ENCODE peak calls at places on chromosomes 3 and 15, in ten cellular contexts. L, D, Z, O, Y, Q, I, S, H and N are unnamed samples.

GRCh38 chr3:46440531-46441294 is 24.0 kb downstream of the LTF start:
- DNase-seq in D (no peak), I (no peak), Q (no peak), O (no peak), L (no peak), Z (no peak), H (no peak), Y (no peak), S (no peak), N (no peak)

GRCh38 chr3:6860911-6861330 is at the start of gene GRM7:
- DNase-seq in D (peak), H (no peak), O (no peak), I (peak), Z (no peak), S (no peak), L (no peak), Q (peak), Y (peak), N (no peak)

GRCh38 chr3:107987036-107987557 is 103.7 kb downstream of the CD47 start:
- DNase-seq in L (peak), I (no peak), Q (no peak), O (peak), Y (no peak), Z (peak), S (peak), H (peak), D (no peak), N (no peak)

GRCh38 chr15:38514601-38515000 is 50.0 kb downstream of the RASGRP1 start:
- DNase-seq in O (no peak), Z (no peak), D (no peak), L (no peak), Q (peak), I (peak), H (no peak), Y (no peak), S (no peak), N (no peak)

GRCh38 chr3:100041328-100041749 is 73.0 kb downstream of the FILIP1L start:
- DNase-seq in Z (peak), H (no peak), I (no peak), O (peak), D (no peak), Y (no peak), S (no peak), Q (no peak), L (peak), N (no peak)

GRCh38 chr3:126749547-126749875 is 45.5 kb downstream of the CHCHD6 start:
- DNase-seq in Q (no peak), I (no peak), Z (no peak), O (no peak), S (no peak), H (no peak), Y (no peak), L (no peak), D (no peak), N (no peak)

GRCh38 chr15:63056843-63057242 is 14.3 kb downstream of the TPM1 start:
- DNase-seq in Q (no peak), L (no peak), S (no peak), Y (no peak), H (no peak), Z (peak), I (no peak), O (peak), D (no peak), N (no peak)

GRCh38 chr3:102295756-102296155 is 139.1 kb upstream of the ZPLD1 start:
- DNase-seq in I (no peak), O (no peak), D (no peak), Q (no peak), H (no peak), Y (no peak), Z (no peak), S (no peak), L (no peak), N (no peak)

GRCh38 chr3:61532739-61533500 is 28.5 kb upstream of the PTPRG start:
- DNase-seq in Y (no peak), S (no peak), I (peak), L (no peak), O (no peak), D (no peak), Z (no peak), H (no peak), Q (no peak), N (no peak)

GRCh38 chr3:156818890-156819289 is 7.3 kb upstream of the LEKR1 start:
- DNase-seq in L (peak), D (no peak), Z (no peak), I (no peak), S (peak), H (no peak), O (peak), Y (no peak), Q (no peak), N (no peak)

GRCh38 chr15:99450896-99451358 is 114.9 kb upstream of the MEF2A start:
- DNase-seq in D (no peak), O (no peak), H (no peak), Y (no peak), Q (no peak), S (no peak), Z (peak), L (no peak), I (peak), N (no peak)

GRCh38 chr3:71129611-71130515 is 453.7 kb downstream of the FOXP1 start:
- DNase-seq in S (no peak), H (no peak), Z (no peak), Y (no peak), O (peak), Q (no peak), I (no peak), L (no peak), D (no peak), N (no peak)

GRCh38 chr3:149934524-149934923 is 36.2 kb downstream of the PFN2 start:
- DNase-seq in S (no peak), Q (no peak), H (peak), Y (no peak), D (no peak), L (no peak), O (peak), I (no peak), Z (no peak), N (no peak)

GRCh38 chr3:127052121-127052561 is 69.2 kb downstream of the PLXNA1 start:
- DNase-seq in Q (no peak), Y (no peak), D (no peak), O (no peak), Z (peak), S (no peak), L (no peak), H (no peak), I (no peak), N (no peak)

GRCh38 chr3:139251529-139251928 is 92.3 kb upstream of the MRPS22 start:
- DNase-seq in O (no peak), I (no peak), H (no peak), Y (no peak), Q (no peak), Z (no peak), D (no peak), S (no peak), L (no peak), N (peak)

DNA sequence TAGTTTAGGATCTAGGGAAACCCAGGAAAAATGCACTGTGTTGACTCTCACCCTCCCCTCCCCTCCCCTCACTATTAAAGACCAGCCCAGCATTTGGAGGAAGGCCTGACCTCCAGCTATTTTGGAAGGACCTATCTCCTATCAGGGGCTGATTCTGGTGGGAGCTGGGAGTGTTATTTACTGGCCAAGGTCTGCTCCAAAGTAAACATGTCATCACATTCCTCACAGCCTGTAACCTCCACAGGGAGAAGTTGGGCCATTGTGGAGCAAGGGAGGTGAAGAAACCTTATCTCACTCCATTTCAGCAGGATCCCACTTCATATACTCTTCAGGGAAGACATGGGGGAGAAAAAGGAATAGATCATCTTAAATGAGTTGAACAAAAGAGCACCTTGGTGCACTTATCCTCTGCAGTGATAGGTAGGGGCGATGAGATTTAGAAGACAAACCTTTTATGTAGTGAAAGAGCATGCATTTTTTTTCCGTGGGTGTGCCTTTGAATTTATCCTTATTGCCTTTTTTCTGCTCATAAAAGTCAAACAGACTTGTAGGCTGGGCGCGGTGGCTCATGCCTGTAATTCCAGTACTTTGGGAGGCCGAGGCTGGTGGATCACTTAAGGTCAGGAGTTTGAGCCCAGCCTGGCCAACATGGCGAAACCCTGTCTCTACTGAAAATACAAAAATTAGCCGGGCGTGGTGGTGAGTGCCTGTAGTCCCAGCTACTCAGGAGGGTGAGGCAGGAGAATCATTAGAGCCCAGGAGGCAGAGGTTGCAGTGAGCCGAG is 15.6 kb upstream of the FLNB start:
- DNase-seq in I (peak), Y (no peak), O (no peak), L (no peak), D (no peak), S (no peak), H (no peak), Q (no peak), Z (no peak), N (no peak)
- TF ChIP-seq CTCF in I (no peak), Y (no peak), O (no peak), L (no peak), D (no peak), S (no peak), H (no peak), Q (no peak), Z (no peak), N (no peak)

DNA sequence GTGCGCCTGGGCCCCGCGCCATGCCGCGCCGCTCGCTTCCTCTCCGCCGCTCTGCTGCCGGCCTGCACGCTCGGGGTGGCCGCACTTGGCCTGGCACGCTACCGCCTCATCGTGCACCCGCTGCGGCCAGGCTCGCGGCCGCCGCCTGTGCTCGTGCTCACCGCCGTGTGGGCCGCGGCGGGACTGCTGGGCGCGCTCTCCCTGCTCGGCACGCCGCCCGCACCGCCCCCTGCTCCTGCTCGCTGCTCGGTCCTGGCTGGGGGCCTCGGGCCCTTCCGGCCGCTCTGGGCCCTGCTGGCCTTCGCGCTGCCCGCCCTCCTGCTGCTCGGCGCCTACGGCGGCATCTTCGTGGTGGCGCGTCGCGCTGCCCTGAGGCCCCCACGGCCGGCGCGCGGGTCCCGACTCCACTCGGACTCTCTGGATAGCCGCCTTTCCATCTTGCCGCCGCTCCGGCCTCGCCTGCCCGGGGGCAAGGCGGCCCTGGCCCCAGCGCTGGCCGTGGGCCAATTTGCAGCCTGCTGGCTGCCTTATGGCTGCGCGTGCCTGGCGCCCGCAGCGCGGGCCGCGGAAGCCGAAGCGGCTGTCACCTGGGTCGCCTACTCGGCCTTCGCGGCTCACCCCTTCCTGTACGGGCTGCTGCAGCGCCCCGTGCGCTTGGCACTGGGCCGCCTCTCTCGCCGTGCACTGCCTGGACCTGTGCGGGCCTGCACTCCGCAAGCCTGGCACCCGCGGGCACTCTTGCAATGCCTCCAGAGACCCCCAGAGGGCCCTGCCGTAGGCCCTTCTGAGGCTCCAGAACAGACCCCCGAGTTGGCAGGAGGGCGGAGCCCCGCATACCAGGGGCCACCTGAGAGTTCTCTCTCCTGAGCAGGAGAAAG is 951 bp downstream of the GPR62 start:
- DNase-seq in S (no peak), L (peak), O (no peak), Q (peak), I (peak), H (no peak), Z (peak), Y (peak), D (no peak), N (no peak)
- TF ChIP-seq CTCF in S (peak), L (peak), O (peak), Q (peak), I (peak), H (peak), Z (peak), Y (peak), D (peak), N (peak)

GRCh38 chr15:78133801-78134200 is 2.6 kb upstream of the CIB2 start:
- DNase-seq in Q (no peak), L (peak), I (no peak), Z (no peak), H (no peak), S (peak), D (no peak), Y (no peak), O (no peak), N (no peak)

GRCh38 chr15:78129098-78130011 is 1.9 kb downstream of the CIB2 start:
- DNase-seq in Y (no peak), O (no peak), Z (no peak), S (no peak), L (peak), D (no peak), Q (no peak), H (no peak), I (no peak), N (no peak)

GRCh38 chr15:78130012-78130353 is 1.3 kb downstream of the CIB2 start:
- DNase-seq in L (no peak), Y (no peak), D (no peak), Q (no peak), H (no peak), I (no peak), S (no peak), O (no peak), Z (no peak), N (no peak)

GRCh38 chr15:78130466-78131294 is 565 bp downstream of the CIB2 start:
- DNase-seq in I (peak), D (no peak), L (no peak), Q (no peak), Z (no peak), H (no peak), Y (no peak), S (no peak), O (no peak), N (no peak)

GRCh38 chr15:78131295-78132021 is at the start of gene CIB2:
- DNase-seq in Z (peak), Q (peak), O (peak), L (peak), S (no peak), I (peak), D (peak), Y (peak), H (no peak), N (peak)
- TF ChIP-seq CTCF in Z (peak), Q (peak), O (peak), L (peak), S (peak), I (peak), D (peak), Y (peak), H (peak), N (peak)

DNA sequence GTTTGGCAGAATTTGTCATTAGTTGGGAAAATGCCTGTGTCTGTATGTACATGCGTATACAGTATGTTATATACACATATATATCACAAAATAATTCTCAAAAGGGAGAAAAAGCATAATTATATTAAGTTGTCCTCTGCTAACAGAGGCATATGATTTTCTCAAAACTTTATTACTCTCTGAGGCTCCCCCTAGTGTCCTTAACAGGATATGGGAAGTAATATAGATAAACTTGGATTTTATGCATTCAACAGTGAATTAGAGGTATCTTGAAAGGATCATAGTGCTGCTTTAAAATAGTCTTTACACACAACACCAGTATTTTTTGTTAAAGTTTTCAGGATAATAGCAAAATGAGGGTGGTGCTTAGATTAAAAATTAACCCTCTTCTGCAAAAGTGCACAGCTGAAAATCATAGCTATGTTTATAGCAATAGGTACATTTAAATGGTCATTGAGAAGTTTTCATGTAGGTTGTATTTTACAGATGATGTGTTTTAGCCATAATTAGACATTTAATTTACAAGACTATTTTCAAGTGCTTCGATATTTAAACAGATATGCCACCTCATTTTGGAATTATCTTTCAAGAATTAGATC is 454.0 kb upstream of the ROBO2 start:
- DNase-seq in D (no peak), Z (no peak), I (no peak), O (peak), S (no peak), Y (no peak), L (peak), H (no peak), Q (no peak), N (no peak)
- TF ChIP-seq CTCF in D (peak), Z (peak), I (peak), O (peak), S (peak), Y (peak), L (peak), H (peak), Q (peak), N (peak)

DNA sequence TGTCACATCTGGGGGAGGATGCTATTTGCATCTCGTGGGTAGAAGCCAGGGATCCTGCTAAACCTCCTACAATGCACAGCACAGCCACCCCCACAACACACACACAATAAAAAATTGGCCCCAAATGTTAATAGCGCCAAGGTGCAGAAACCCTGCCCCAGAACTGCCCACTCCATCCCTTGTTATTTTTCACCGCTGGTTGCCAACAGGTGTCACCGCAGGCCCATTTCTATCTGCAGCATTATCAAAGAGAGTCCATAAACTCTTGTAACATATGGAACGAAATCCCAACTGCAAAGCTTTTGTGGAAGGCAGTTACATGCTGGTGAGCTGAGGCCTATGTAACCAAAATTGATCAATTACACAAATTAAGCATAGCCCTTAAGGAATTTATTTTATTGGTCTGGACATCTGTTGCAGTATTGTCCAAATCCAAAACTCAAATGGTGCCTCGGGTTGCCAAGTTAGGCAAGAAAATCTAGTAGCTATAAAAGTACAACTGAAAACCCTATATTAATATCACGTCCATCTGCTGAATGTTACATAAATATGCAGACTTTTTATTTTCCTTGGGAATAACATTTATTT is 66.2 kb downstream of the SAMMSON start:
- DNase-seq in Z (no peak), Q (no peak), I (peak), S (no peak), Y (no peak), D (no peak), H (no peak), O (no peak), L (no peak), N (no peak)
- TF ChIP-seq CTCF in Z (no peak), Q (peak), I (peak), S (peak), Y (peak), D (peak), H (no peak), O (no peak), L (no peak), N (peak)

GRCh38 chr3:58167431-58168351 is 43.1 kb downstream of the DNASE1L3 start:
- DNase-seq in Z (peak), I (peak), S (no peak), Y (peak), H (no peak), Q (peak), D (peak), O (peak), L (peak), N (no peak)
- TF ChIP-seq CTCF in Z (peak), I (peak), S (peak), Y (peak), H (peak), Q (peak), D (peak), O (peak), L (peak), N (peak)

GRCh38 chr15:100721758-100722550 is 119.6 kb downstream of the ASB7 start:
- DNase-seq in S (peak), O (peak), D (no peak), L (peak), I (peak), Z (peak), H (peak), Q (peak), Y (no peak), N (peak)
- TF ChIP-seq CTCF in S (no peak), O (no peak), D (no peak), L (no peak), I (no peak), Z (no peak), H (no peak), Q (no peak), Y (no peak), N (no peak)

GRCh38 chr15:93005133-93005532 is 83.9 kb downstream of the RGMA start:
- DNase-seq in I (no peak), Q (no peak), D (no peak), L (no peak), H (no peak), S (no peak), Y (no peak), O (no peak), Z (no peak), N (no peak)

GRCh38 chr15:92997821-92998220 is 91.2 kb downstream of the RGMA start:
- DNase-seq in Z (no peak), O (no peak), H (no peak), D (no peak), I (no peak), Q (no peak), Y (no peak), L (no peak), S (no peak), N (no peak)

GRCh38 chr15:93001156-93001555 is 87.9 kb downstream of the RGMA start:
- DNase-seq in O (peak), Z (no peak), D (no peak), S (no peak), I (no peak), H (no peak), Q (no peak), L (no peak), Y (no peak), N (no peak)

GRCh38 chr15:93001881-93002280 is 87.1 kb downstream of the RGMA start:
- DNase-seq in D (no peak), Y (no peak), H (no peak), O (no peak), Z (no peak), L (no peak), I (no peak), Q (no peak), S (no peak), N (no peak)
- TF ChIP-seq CTCF in D (no peak), Y (peak), H (no peak), O (no peak), Z (peak), L (peak), I (peak), Q (peak), S (no peak), N (peak)

GRCh38 chr15:50685976-50686467 is 575 bp downstream of the TRPM7 start:
- DNase-seq in S (no peak), I (peak), O (peak), Y (peak), D (no peak), L (peak), H (no peak), Z (peak), Q (peak), N (peak)
- TF ChIP-seq CTCF in S (no peak), I (peak), O (no peak), Y (no peak), D (no peak), L (no peak), H (no peak), Z (no peak), Q (no peak), N (no peak)

GRCh38 chr3:33732394-33732793 is 14.3 kb upstream of the CLASP2 start:
- DNase-seq in Y (no peak), Z (no peak), H (no peak), I (peak), O (no peak), Q (no peak), S (no peak), L (no peak), D (no peak), N (no peak)
- TF ChIP-seq CTCF in Y (peak), Z (no peak), H (peak), I (peak), O (no peak), Q (peak), S (peak), L (peak), D (no peak), N (peak)